ENCODE peak calls at places on chromosomes 16 and 17, in ten cellular contexts. L is HCT116, J is ovary, Q is right lobe of liver, A is body of pancreas, H is GM12878, I is uterus, N is gastrocnemius medialis, O is A549, Y is IMR-90. D is an unnamed sample.

GRCh38 chr16:11151156-11151904 is 104.7 kb downstream of the SOCS1 start:
- DNase-seq in L (no peak), J (no peak), Q (no peak), A (no peak), H (no peak), I (no peak), N (no peak), O (no peak), Y (no peak), D (no peak)

GRCh38 chr17:42408076-42408475 is 15.0 kb downstream of the CAVIN1 start:
- DNase-seq in L (no peak), J (no peak), Q (no peak), A (no peak), H (no peak), I (no peak), N (no peak), O (no peak), Y (no peak), D (no peak)

GRCh38 chr16:87033541-87034300 is 283.5 kb downstream of the C16orf95 start:
- DNase-seq in L (no peak), J (no peak), Q (no peak), A (no peak), H (no peak), I (no peak), N (no peak), O (no peak), Y (peak), D (no peak)

GRCh38 chr17:56929362-56929969 is 15.6 kb upstream of the TRIM25 start:
- DNase-seq in L (peak), J (no peak), Q (no peak), A (no peak), H (no peak), I (no peak), N (no peak), O (no peak), Y (no peak), D (no peak)

GRCh38 chr17:46947236-46947635 is 24.3 kb downstream of the GOSR2 start:
- DNase-seq in L (no peak), J (no peak), Q (no peak), A (no peak), H (no peak), I (no peak), N (no peak), O (no peak), Y (no peak), D (no peak)

GRCh38 chr17:61351745-61352407 is 47.8 kb upstream of the TBX2 start:
- DNase-seq in L (no peak), J (no peak), Q (no peak), A (no peak), H (no peak), I (no peak), N (no peak), O (no peak), Y (peak), D (no peak)

GRCh38 chr17:55458977-55459376 is 37.3 kb upstream of the MMD start:
- DNase-seq in L (peak), J (no peak), Q (no peak), A (no peak), H (no peak), I (no peak), N (no peak), O (no peak), Y (peak), D (peak)

GRCh38 chr17:11981862-11982261 is 15.4 kb downstream of the ZNF18 start:
- DNase-seq in L (no peak), J (no peak), Q (no peak), A (no peak), H (no peak), I (no peak), N (no peak), O (no peak), Y (no peak), D (no peak)

GRCh38 chr17:76500074-76500744 is 1.0 kb downstream of the RHBDF2 start:
- DNase-seq in L (no peak), J (no peak), Q (no peak), A (no peak), H (no peak), I (no peak), N (no peak), O (no peak), Y (no peak), D (no peak)

GRCh38 chr17:76599699-76600460 is 14.2 kb upstream of the ST6GALNAC2 start:
- DNase-seq in L (no peak), J (no peak), Q (peak), A (no peak), H (no peak), I (no peak), N (no peak), O (no peak), Y (peak), D (no peak)

GRCh38 chr16:87550510-87550961 is 51.8 kb upstream of the JPH3 start:
- DNase-seq in L (no peak), J (peak), Q (peak), A (peak), H (no peak), I (peak), N (peak), O (peak), Y (no peak), D (peak)

GRCh38 chr17:77451894-77452852 is 311.4 kb downstream of the SEC14L1 start:
- DNase-seq in L (no peak), J (peak), Q (no peak), A (peak), H (no peak), I (peak), N (no peak), O (no peak), Y (peak), D (no peak)

GRCh38 chr16:68512183-68512582 is 26.9 kb upstream of the ZFP90 start:
- DNase-seq in L (no peak), J (no peak), Q (no peak), A (no peak), H (no peak), I (no peak), N (no peak), O (no peak), Y (no peak), D (no peak)

GRCh38 chr17:77372444-77373297 is 231.9 kb downstream of the SEC14L1 start:
- DNase-seq in L (no peak), J (peak), Q (peak), A (peak), H (no peak), I (peak), N (peak), O (no peak), Y (peak), D (no peak)

GRCh38 chr17:2289878-2290478 is 13.6 kb downstream of the SMG6 start:
- DNase-seq in L (no peak), J (no peak), Q (no peak), A (no peak), H (no peak), I (no peak), N (no peak), O (no peak), Y (peak), D (no peak)

GRCh38 chr17:55410722-55411462 is 10.7 kb downstream of the MMD start:
- DNase-seq in L (no peak), J (no peak), Q (peak), A (no peak), H (no peak), I (no peak), N (no peak), O (no peak), Y (no peak), D (no peak)

GRCh38 chr17:5500247-5500803 is 14.0 kb downstream of the MIS12 start:
- DNase-seq in L (no peak), J (no peak), Q (no peak), A (no peak), H (no peak), I (no peak), N (no peak), O (no peak), Y (peak), D (no peak)

GRCh38 chr16:50246299-50247122 is 19.8 kb upstream of the ADCY7 start:
- DNase-seq in L (no peak), J (no peak), Q (no peak), A (no peak), H (no peak), I (no peak), N (no peak), O (no peak), Y (no peak), D (no peak)

GRCh38 chr17:49723423-49723822 is 15.7 kb upstream of the SLC35B1 start:
- DNase-seq in L (no peak), J (peak), Q (no peak), A (no peak), H (no peak), I (peak), N (peak), O (no peak), Y (no peak), D (no peak)

GRCh38 chr16:88316151-88316550 is 66.6 kb upstream of the ZNF469 start:
- DNase-seq in L (no peak), J (no peak), Q (no peak), A (no peak), H (no peak), I (no peak), N (no peak), O (no peak), Y (no peak), D (no peak)

GRCh38 chr17:14355556-14355955 is 54.7 kb downstream of the HS3ST3B1 start:
- DNase-seq in L (no peak), J (no peak), Q (no peak), A (no peak), H (no peak), I (no peak), N (no peak), O (no peak), Y (no peak), D (no peak)

GRCh38 chr17:70207184-70207583 is 37.9 kb downstream of the KCNJ2 start:
- DNase-seq in L (no peak), J (no peak), Q (no peak), A (no peak), H (no peak), I (no peak), N (no peak), O (no peak), Y (no peak), D (no peak)

GRCh38 chr17:81365601-81366585 is 29.4 kb upstream of the BAHCC1 start:
- DNase-seq in L (peak), J (peak), Q (no peak), A (peak), H (peak), I (peak), N (no peak), O (no peak), Y (peak), D (no peak)

GRCh38 chr17:81406117-81406953 is 11.1 kb downstream of the BAHCC1 start:
- DNase-seq in L (no peak), J (no peak), Q (no peak), A (no peak), H (no peak), I (peak), N (no peak), O (no peak), Y (no peak), D (no peak)

GRCh38 chr17:47205419-47205963 is 3.7 kb upstream of the MYL4 start:
- DNase-seq in L (no peak), J (peak), Q (no peak), A (peak), H (peak), I (no peak), N (peak), O (no peak), Y (peak), D (no peak)

GRCh38 chr16:73183678-73184092 is 135.8 kb upstream of the ZFHX3 start:
- DNase-seq in L (no peak), J (peak), Q (no peak), A (no peak), H (no peak), I (peak), N (no peak), O (no peak), Y (no peak), D (no peak)

GRCh38 chr16:27174007-27174406 is 29.3 kb upstream of the KDM8 start:
- DNase-seq in L (no peak), J (no peak), Q (no peak), A (no peak), H (no peak), I (no peak), N (no peak), O (no peak), Y (no peak), D (no peak)

GRCh38 chr17:55430531-55431228 is 9.0 kb upstream of the MMD start:
- DNase-seq in L (no peak), J (no peak), Q (no peak), A (no peak), H (no peak), I (no peak), N (no peak), O (no peak), Y (no peak), D (no peak)

GRCh38 chr17:74860999-74861553 is 1.4 kb upstream of the GRIN2C start:
- DNase-seq in L (no peak), J (no peak), Q (no peak), A (no peak), H (no peak), I (no peak), N (no peak), O (no peak), Y (no peak), D (no peak)

GRCh38 chr17:65515959-65516948 is 45.2 kb downstream of the AXIN2 start:
- DNase-seq in L (peak), J (no peak), Q (peak), A (no peak), H (no peak), I (no peak), N (no peak), O (no peak), Y (peak), D (no peak)

GRCh38 chr17:44397479-44398440 is 8.3 kb upstream of the ITGA2B start:
- DNase-seq in L (no peak), J (no peak), Q (no peak), A (no peak), H (no peak), I (no peak), N (no peak), O (no peak), Y (no peak), D (no peak)

GRCh38 chr17:44503080-44503842 is at the start of gene GPATCH8:
- DNase-seq in L (peak), J (peak), Q (peak), A (peak), H (peak), I (peak), N (peak), O (peak), Y (peak), D (peak)

GRCh38 chr17:17808706-17809432 is 27.9 kb downstream of the SREBF1 start:
- DNase-seq in L (no peak), J (no peak), Q (peak), A (no peak), H (no peak), I (no peak), N (no peak), O (no peak), Y (peak), D (no peak)

GRCh38 chr16:85750021-85750826 is 672 bp downstream of the C16orf74 start:
- DNase-seq in L (no peak), J (no peak), Q (no peak), A (no peak), H (no peak), I (peak), N (no peak), O (no peak), Y (peak), D (no peak)

GRCh38 chr17:71802663-71803062 is 318.2 kb upstream of the SOX9 start:
- DNase-seq in L (no peak), J (no peak), Q (no peak), A (peak), H (no peak), I (no peak), N (no peak), O (no peak), Y (no peak), D (no peak)

GRCh38 chr17:2191227-2191626 is 112.4 kb downstream of the SMG6 start:
- DNase-seq in L (no peak), J (no peak), Q (no peak), A (no peak), H (no peak), I (no peak), N (no peak), O (no peak), Y (no peak), D (no peak)

GRCh38 chr17:14298221-14298994 is 2.5 kb upstream of the HS3ST3B1 start:
- DNase-seq in L (no peak), J (no peak), Q (no peak), A (no peak), H (no peak), I (no peak), N (no peak), O (no peak), Y (no peak), D (no peak)

GRCh38 chr16:71895679-71896385 is 501 bp downstream of the IST1 start:
- DNase-seq in L (no peak), J (no peak), Q (peak), A (peak), H (no peak), I (no peak), N (no peak), O (peak), Y (peak), D (peak)

GRCh38 chr17:40547079-40547784 is 18.0 kb downstream of the CCR7 start:
- DNase-seq in L (no peak), J (no peak), Q (peak), A (peak), H (no peak), I (peak), N (no peak), O (no peak), Y (no peak), D (no peak)
- TF ChIP-seq POLR2A in L (no peak), J (no peak), Q (no peak), A (no peak), H (peak), I (no peak), N (no peak), O (no peak), Y (no peak), D (no peak)

GRCh38 chr17:8015236-8015956 is 13.0 kb downstream of the GUCY2D start:
- DNase-seq in L (no peak), J (no peak), Q (peak), A (no peak), H (no peak), I (no peak), N (no peak), O (no peak), Y (no peak), D (no peak)

GRCh38 chr17:8012996-8013640 is 10.7 kb downstream of the GUCY2D start:
- DNase-seq in L (no peak), J (no peak), Q (peak), A (no peak), H (no peak), I (no peak), N (no peak), O (no peak), Y (no peak), D (no peak)

GRCh38 chr17:8015957-8016631 is 13.7 kb downstream of the GUCY2D start:
- DNase-seq in L (no peak), J (no peak), Q (peak), A (peak), H (no peak), I (no peak), N (no peak), O (no peak), Y (no peak), D (no peak)

GRCh38 chr17:8013731-8014557 is 11.5 kb downstream of the GUCY2D start:
- DNase-seq in L (no peak), J (no peak), Q (peak), A (no peak), H (no peak), I (no peak), N (no peak), O (no peak), Y (no peak), D (no peak)

GRCh38 chr17:8014558-8014850 is 12.1 kb downstream of the GUCY2D start:
- DNase-seq in L (no peak), J (no peak), Q (peak), A (no peak), H (no peak), I (no peak), N (no peak), O (no peak), Y (no peak), D (no peak)
- TF ChIP-seq POLR2A in L (no peak), J (no peak), Q (no peak), A (no peak), H (no peak), I (no peak), N (no peak), O (no peak), Y (no peak), D (no peak)

GRCh38 chr16:31476305-31477219 is 4.6 kb downstream of the TGFB1I1 start:
- DNase-seq in L (no peak), J (peak), Q (peak), A (peak), H (no peak), I (no peak), N (no peak), O (no peak), Y (no peak), D (no peak)

GRCh38 chr16:31475949-31476304 is 4.0 kb downstream of the TGFB1I1 start:
- DNase-seq in L (no peak), J (no peak), Q (no peak), A (no peak), H (no peak), I (no peak), N (no peak), O (no peak), Y (no peak), D (no peak)

GRCh38 chr16:31479752-31480151 is 3.2 kb upstream of the SLC5A2 start:
- DNase-seq in L (no peak), J (no peak), Q (no peak), A (no peak), H (no peak), I (no peak), N (no peak), O (no peak), Y (no peak), D (no peak)

GRCh38 chr16:31478956-31479355 is 4.0 kb upstream of the SLC5A2 start:
- DNase-seq in L (no peak), J (no peak), Q (no peak), A (no peak), H (no peak), I (no peak), N (no peak), O (no peak), Y (no peak), D (no peak)

GRCh38 chr16:31477220-31478216 is 5.4 kb upstream of the SLC5A2 start:
- DNase-seq in L (no peak), J (no peak), Q (peak), A (peak), H (no peak), I (no peak), N (no peak), O (no peak), Y (no peak), D (no peak)
- TF ChIP-seq POLR2A in L (no peak), J (no peak), Q (peak), A (peak), H (no peak), I (no peak), N (no peak), O (no peak), Y (no peak), D (no peak)

GRCh38 chr16:15524966-15525365 is 90.6 kb downstream of the BMERB1 start:
- DNase-seq in L (no peak), J (no peak), Q (no peak), A (no peak), H (no peak), I (no peak), N (no peak), O (no peak), Y (no peak), D (no peak)
- TF ChIP-seq POLR2A in L (no peak), J (no peak), Q (no peak), A (no peak), H (no peak), I (no peak), N (no peak), O (no peak), Y (no peak), D (no peak)

D was measured in H54.